ENCODE peak calls at places on chromosomes 16 and 17, in eight cellular contexts. S, H, W, N, T, F, R and K are unnamed samples.

GRCh38 chr16:68472581-68472980 is 24.3 kb upstream of the SMPD3 start:
- DNase-seq in S (no peak), H (no peak), W (no peak), N (no peak), T (no peak), F (no peak), R (no peak), K (no peak)

GRCh38 chr17:2549392-2550211 is 37.9 kb upstream of the METTL16 start:
- DNase-seq in S (no peak), H (no peak), W (no peak), N (no peak), T (no peak), F (no peak), R (no peak), K (no peak)

GRCh38 chr16:21167929-21168602 is 9.6 kb downstream of the LDAF1 start:
- DNase-seq in S (no peak), H (no peak), W (no peak), N (no peak), T (no peak), F (no peak), R (no peak), K (peak)

GRCh38 chr17:60685437-60685836 is 7.8 kb downstream of the BCAS3 start:
- DNase-seq in S (no peak), H (no peak), W (no peak), N (no peak), T (no peak), F (no peak), R (no peak), K (no peak)

GRCh38 chr16:67150058-67150832 is 553 bp downstream of the B3GNT9 start:
- DNase-seq in S (peak), H (no peak), W (peak), N (no peak), T (peak), F (peak), R (no peak), K (no peak)

GRCh38 chr16:20971420-20971819 is 70.8 kb downstream of the LYRM1 start:
- DNase-seq in S (no peak), H (no peak), W (no peak), N (no peak), T (no peak), F (no peak), R (no peak), K (no peak)

GRCh38 chr17:41919165-41919817 is 540 bp upstream of the ACLY start:
- DNase-seq in S (no peak), H (no peak), W (peak), N (no peak), T (peak), F (no peak), R (no peak), K (no peak)

GRCh38 chr17:49521521-49522185 is 26.6 kb downstream of the NGFR start:
- DNase-seq in S (peak), H (no peak), W (no peak), N (no peak), T (no peak), F (peak), R (no peak), K (no peak)

GRCh38 chr17:48484850-48485249 is 46.0 kb downstream of the HOXB1 start:
- DNase-seq in S (no peak), H (no peak), W (no peak), N (peak), T (no peak), F (no peak), R (no peak), K (no peak)

GRCh38 chr17:34311291-34311690 is 7.9 kb upstream of the CCL8 start:
- DNase-seq in S (no peak), H (no peak), W (no peak), N (no peak), T (no peak), F (no peak), R (no peak), K (no peak)

GRCh38 chr17:78785011-78785662 is 3.1 kb upstream of the CYTH1 start:
- DNase-seq in S (no peak), H (no peak), W (no peak), N (no peak), T (no peak), F (no peak), R (no peak), K (peak)

GRCh38 chr17:73419896-73420295 is 108.1 kb upstream of the CDC42EP4 start:
- DNase-seq in S (no peak), H (no peak), W (no peak), N (no peak), T (no peak), F (peak), R (no peak), K (no peak)

GRCh38 chr17:50257574-50258224 is 16.6 kb upstream of the TMEM92 start:
- DNase-seq in S (no peak), H (no peak), W (no peak), N (no peak), T (peak), F (peak), R (no peak), K (no peak)

GRCh38 chr17:58189436-58190146 is 2.9 kb upstream of the EPX start:
- DNase-seq in S (peak), H (peak), W (peak), N (peak), T (no peak), F (no peak), R (no peak), K (no peak)

GRCh38 chr16:84463221-84463620 is 41.2 kb downstream of the MEAK7 start:
- DNase-seq in S (no peak), H (no peak), W (no peak), N (no peak), T (no peak), F (no peak), R (no peak), K (no peak)

GRCh38 chr16:50838885-50839284 is 97.0 kb downstream of the CYLD start:
- DNase-seq in S (no peak), H (no peak), W (no peak), N (no peak), T (no peak), F (no peak), R (no peak), K (no peak)

GRCh38 chr17:76528156-76528527 is 9.4 kb downstream of the CYGB start:
- DNase-seq in S (no peak), H (no peak), W (no peak), N (no peak), T (no peak), F (no peak), R (no peak), K (no peak)

GRCh38 chr17:79029327-79030009 is 5.5 kb downstream of the C1QTNF1 start:
- DNase-seq in S (no peak), H (no peak), W (no peak), N (no peak), T (no peak), F (peak), R (no peak), K (no peak)

GRCh38 chr16:10256855-10257641 is 74.8 kb upstream of the GRIN2A start:
- DNase-seq in S (peak), H (no peak), W (peak), N (no peak), T (peak), F (peak), R (peak), K (peak)

GRCh38 chr17:48456584-48456983 is 26.6 kb upstream of the SKAP1 start:
- DNase-seq in S (no peak), H (no peak), W (no peak), N (no peak), T (no peak), F (no peak), R (no peak), K (peak)

GRCh38 chr17:61218438-61218837 is 181.2 kb upstream of the TBX2 start:
- DNase-seq in S (peak), H (no peak), W (peak), N (peak), T (no peak), F (no peak), R (no peak), K (no peak)

GRCh38 chr16:72508196-72508595 is 336.2 kb upstream of the PMFBP1 start:
- DNase-seq in S (peak), H (no peak), W (no peak), N (peak), T (no peak), F (no peak), R (no peak), K (no peak)